ENCODE peak calls at places on chromosomes 4 and X, in six cellular contexts. Q is fibroblast of the aortic adventitia, A is MCF 10A, G is right atrium auricular region, X is GM06990, S is foreskin keratinocyte. Z is an unnamed sample.
A peak's percentile ranks its signal among the peaks of the same experiment; 100 is the strongest.

GRCh38 chrX:56025872-56026571 is 206.1 kb upstream of the KLF8 start:
- DNase-seq in Q (no peak), A (no peak), G (no peak), X (no peak), S (no peak), Z (no peak)

GRCh38 chr4:10762541-10762940 is 78.0 kb upstream of the CLNK start:
- DNase-seq in Q (peak; percentile 69), A (peak; percentile 74), G (no peak), X (no peak), S (peak; percentile 29), Z (peak; percentile 97)

GRCh38 chr4:1042352-1043025 is 31.1 kb downstream of the FGFRL1 start:
- DNase-seq in Q (no peak), A (no peak), G (no peak), X (no peak), S (no peak), Z (no peak)

GRCh38 chrX:85365370-85365995 is 14.0 kb downstream of the POF1B start:
- DNase-seq in Q (no peak), A (no peak), G (no peak), X (no peak), S (no peak), Z (no peak)

GRCh38 chrX:77003956-77004355 is 443.2 kb upstream of the FGF16 start:
- DNase-seq in Q (peak; percentile 86), A (no peak), G (no peak), X (no peak), S (peak; percentile 44), Z (peak; percentile 56)

GRCh38 chr4:154064244-154064643 is 275.4 kb upstream of the SFRP2 start:
- DNase-seq in Q (no peak), A (no peak), G (no peak), X (no peak), S (no peak), Z (no peak)

GRCh38 chr4:151835467-151835866 is 74.7 kb upstream of the GATB start:
- DNase-seq in Q (no peak), A (no peak), G (no peak), X (peak; percentile 9), S (no peak), Z (no peak)

GRCh38 chr4:30264465-30264864 is 455.7 kb upstream of the PCDH7 start:
- DNase-seq in Q (no peak), A (no peak), G (no peak), X (no peak), S (no peak), Z (no peak)

GRCh38 chr4:158578476-158578875 is 56.8 kb downstream of the RXFP1 start:
- DNase-seq in Q (peak; percentile 72), A (peak; percentile 55), G (no peak), X (no peak), S (peak; percentile 55), Z (peak; percentile 26)

GRCh38 chrX:66064261-66064660 is 24.4 kb upstream of the VSIG4 start:
- DNase-seq in Q (no peak), A (no peak), G (no peak), X (no peak), S (no peak), Z (no peak)

GRCh38 chrX:72045552-72046277 is 86.0 kb downstream of the RTL5 start:
- DNase-seq in Q (no peak), A (peak; percentile 26), G (peak; percentile 32), X (no peak), S (peak; percentile 89), Z (peak; percentile 13)

GRCh38 chr4:10299601-10300000 is 157.6 kb downstream of the ZNF518B start:
- DNase-seq in Q (peak; percentile 28), A (no peak), G (no peak), X (no peak), S (peak; percentile 88), Z (no peak)

GRCh38 chrX:31837445-31837844 is 765.6 kb upstream of the FTHL17 start:
- DNase-seq in Q (no peak), A (no peak), G (no peak), X (no peak), S (no peak), Z (no peak)

GRCh38 chr4:85787133-85787532 is 312.2 kb downstream of the ARHGAP24 start:
- DNase-seq in Q (peak; percentile 85), A (peak; percentile 72), G (no peak), X (no peak), S (peak; percentile 24), Z (peak; percentile 81)

GRCh38 chr4:152938237-152938969 is 2.3 kb downstream of the FHDC1 start:
- DNase-seq in Q (no peak), A (no peak), G (no peak), X (no peak), S (no peak), Z (no peak)

GRCh38 chrX:16771483-16772398 is 14.5 kb upstream of the TXLNG start:
- DNase-seq in Q (peak; percentile 45), A (peak; percentile 82), G (no peak), X (peak; percentile 9), S (peak; percentile 78), Z (peak; percentile 91)

GRCh38 chr4:145538636-145539035 is 57.0 kb downstream of the SMAD1 start:
- DNase-seq in Q (no peak), A (no peak), G (no peak), X (no peak), S (no peak), Z (no peak)

GRCh38 chr4:165502919-165503907 is 124.4 kb downstream of the CPE start:
- DNase-seq in Q (peak; percentile 85), A (peak; percentile 44), G (no peak), X (no peak), S (no peak), Z (peak; percentile 18)

GRCh38 chr4:128812360-128812958 is 3.0 kb downstream of the JADE1 start:
- DNase-seq in Q (peak; percentile 69), A (peak; percentile 66), G (peak; percentile 63), X (no peak), S (peak; percentile 71), Z (peak; percentile 81)

GRCh38 chr4:7788687-7789425 is 150.8 kb downstream of the AFAP1 start:
- DNase-seq in Q (peak; percentile 50), A (no peak), G (no peak), X (no peak), S (no peak), Z (no peak)

GRCh38 chr4:21512351-21512750 is 436.2 kb downstream of the KCNIP4 start:
- DNase-seq in Q (peak; percentile 56), A (peak; percentile 55), G (no peak), X (no peak), S (peak; percentile 24), Z (peak; percentile 49)
- TF ChIP-seq CTCF in Q (peak; percentile 38), A (peak; percentile 62), G (peak; percentile 46), X (peak; percentile 17), S (peak; percentile 64), Z (peak; percentile 14)

DNA sequence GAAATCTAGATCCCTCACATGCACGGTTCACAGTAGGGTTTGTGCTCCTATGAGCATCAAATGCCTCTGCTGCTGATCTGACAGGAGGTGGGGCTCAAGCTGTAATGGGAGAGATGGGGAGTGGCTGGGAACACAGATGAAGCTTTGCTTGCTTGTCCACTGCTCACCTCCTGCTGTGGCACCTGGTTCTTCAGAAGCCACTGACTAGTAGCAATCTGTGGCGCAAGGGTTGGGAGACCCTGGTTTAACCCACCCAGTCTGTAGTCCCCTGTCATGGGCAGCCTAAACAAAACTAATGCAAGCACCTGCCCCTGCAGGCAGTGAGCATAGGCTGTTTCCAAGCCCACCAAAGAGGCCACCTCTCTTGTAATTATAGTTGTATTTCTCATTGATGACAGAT is 116.6 kb downstream of the SHOX start:
- DNase-seq in Q (no peak), A (no peak), G (no peak), X (no peak), S (no peak), Z (no peak)
- TF ChIP-seq CTCF in Q (no peak), A (no peak), G (no peak), X (no peak), S (no peak), Z (no peak)

GRCh38 chr4:2245787-2246275 is 3.9 kb upstream of the HAUS3 start:
- DNase-seq in Q (no peak), A (no peak), G (peak; percentile 46), X (no peak), S (no peak), Z (no peak)

GRCh38 chr4:2244947-2245786 is 3.2 kb upstream of the HAUS3 start:
- DNase-seq in Q (no peak), A (no peak), G (peak; percentile 58), X (no peak), S (no peak), Z (no peak)

GRCh38 chr4:2241410-2242353 is at the start of the genes HAUS3 and POLN:
- DNase-seq in Q (peak; percentile 97), A (peak; percentile 98), G (peak; percentile 97), X (peak; percentile 98), S (peak; percentile 93), Z (peak; percentile 97)

GRCh38 chr4:2246384-2247127 is 4.6 kb upstream of the HAUS3 start:
- DNase-seq in Q (no peak), A (no peak), G (peak; percentile 43), X (peak; percentile 1), S (no peak), Z (no peak)

DNA sequence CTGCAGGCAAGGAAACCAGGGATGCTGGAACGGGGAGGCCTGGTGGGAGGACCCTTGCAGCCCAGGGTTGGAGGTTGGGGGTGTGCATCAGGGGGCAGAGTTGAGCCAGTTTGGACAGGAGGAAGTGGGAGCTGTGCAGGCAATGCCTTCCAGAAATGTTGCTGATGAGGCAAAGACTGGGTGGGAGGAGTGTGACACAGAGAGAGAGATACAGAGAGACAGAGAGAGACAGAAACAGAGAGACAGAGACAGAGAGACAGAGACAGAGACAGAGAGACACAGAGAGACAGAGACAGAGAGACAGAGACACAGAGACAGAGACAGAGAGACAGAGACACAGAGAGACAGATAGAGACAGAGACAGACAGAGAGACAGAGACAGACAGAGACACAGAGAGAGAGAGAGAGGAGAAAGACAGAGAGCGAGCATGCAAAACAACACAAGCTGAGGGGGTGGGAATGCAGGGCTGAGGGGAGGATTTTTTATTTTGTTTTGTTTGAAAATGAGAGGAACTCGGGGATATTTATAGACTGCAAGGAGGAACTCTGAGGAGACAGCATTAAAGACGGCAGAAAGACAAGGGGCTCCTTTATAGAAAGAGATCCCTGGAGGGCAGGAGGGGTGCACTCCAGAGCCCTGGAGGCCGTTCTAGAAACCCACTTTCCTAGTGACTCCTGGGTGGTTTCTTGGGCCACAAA is 1.9 kb upstream of the HAUS3 start:
- DNase-seq in Q (peak; percentile 45), A (peak; percentile 17), G (peak; percentile 61), X (no peak), S (no peak), Z (peak; percentile 32)
- TF ChIP-seq CTCF in Q (peak; percentile 31), A (no peak), G (peak; percentile 53), X (no peak), S (peak; percentile 26), Z (peak; percentile 34)

DNA sequence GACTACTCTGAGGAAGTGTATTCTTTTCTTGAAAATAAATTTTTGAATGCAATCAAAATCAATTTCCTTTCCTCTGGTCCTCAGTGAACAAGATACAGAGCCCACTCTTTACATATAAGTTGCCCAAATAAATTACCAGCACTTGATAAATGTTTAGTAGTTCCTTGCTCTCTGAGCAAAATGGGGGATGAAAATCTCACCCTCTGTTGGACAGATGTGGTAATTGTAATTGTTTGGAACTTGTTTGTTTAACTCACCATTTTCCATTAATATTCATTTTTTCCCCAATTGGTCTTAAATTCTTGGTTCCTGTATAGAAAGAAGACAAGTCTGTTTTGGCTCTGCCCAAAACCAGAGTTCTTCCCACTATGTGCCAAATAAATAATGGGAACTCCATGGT is 146.3 kb downstream of the LDB2 start:
- DNase-seq in Q (peak; percentile 48), A (peak; percentile 17), G (no peak), X (no peak), S (no peak), Z (peak; percentile 22)
- TF ChIP-seq CTCF in Q (peak; percentile 35), A (no peak), G (peak; percentile 43), X (no peak), S (no peak), Z (peak; percentile 38)

GRCh38 chr4:139281212-139281611 is 1.2 kb upstream of the MGARP start:
- DNase-seq in Q (no peak), A (peak; percentile 39), G (no peak), X (no peak), S (no peak), Z (no peak)
- TF ChIP-seq CTCF in Q (peak; percentile 21), A (peak; percentile 22), G (peak; percentile 18), X (no peak), S (peak; percentile 51), Z (peak; percentile 25)

Z was measured in astrocyte of the spinal cord.